ENCODE peak calls at places on chromosomes 2 and 18, in five cellular contexts. One of them, this sample, is unnamed.

GRCh38 chr2:30235008-30235655 is 3.8 kb downstream of the LBH start:
- DNase-seq in heart left ventricle: no peak
- DNase-seq in stomach: peak; percentile 24
- DNase-seq in prostate gland: no peak
- DNase-seq in endothelial cell of umbilical vein: no peak
- DNase-seq in this sample: no peak

GRCh38 chr2:102488063-102488462 is 15.0 kb downstream of the SLC9A4 start:
- DNase-seq in endothelial cell of umbilical vein: peak; percentile 4
- DNase-seq in stomach: peak; percentile 58
- DNase-seq in heart left ventricle: no peak
- DNase-seq in prostate gland: no peak
- DNase-seq in this sample: no peak

GRCh38 chr2:46981662-46982351 is 66.2 kb upstream of the MCFD2 start:
- DNase-seq in heart left ventricle: no peak
- DNase-seq in endothelial cell of umbilical vein: no peak
- DNase-seq in prostate gland: no peak
- DNase-seq in stomach: peak; percentile 63
- DNase-seq in this sample: peak; percentile 89

GRCh38 chr18:31685097-31686082 is 1.0 kb upstream of the B4GALT6 start:
- DNase-seq in endothelial cell of umbilical vein: peak; percentile 83
- DNase-seq in heart left ventricle: peak; percentile 71
- DNase-seq in stomach: peak; percentile 70
- DNase-seq in prostate gland: peak; percentile 76
- DNase-seq in this sample: peak; percentile 81

GRCh38 chr2:106065983-106066826 is 127.9 kb downstream of the UXS1 start:
- DNase-seq in stomach: no peak
- DNase-seq in endothelial cell of umbilical vein: no peak
- DNase-seq in heart left ventricle: no peak
- DNase-seq in prostate gland: no peak
- DNase-seq in this sample: no peak

GRCh38 chr18:76493213-76494107 is 1.6 kb downstream of the ZNF516 start:
- DNase-seq in endothelial cell of umbilical vein: peak; percentile 51
- DNase-seq in stomach: no peak
- DNase-seq in prostate gland: no peak
- DNase-seq in heart left ventricle: no peak
- DNase-seq in this sample: no peak

GRCh38 chr2:181573140-181573736 is 83.7 kb downstream of the CERKL start:
- DNase-seq in heart left ventricle: no peak
- DNase-seq in endothelial cell of umbilical vein: peak; percentile 38
- DNase-seq in stomach: no peak
- DNase-seq in prostate gland: no peak
- DNase-seq in this sample: no peak

GRCh38 chr2:121049921-121050585 is 234.9 kb downstream of the TFCP2L1 start:
- DNase-seq in prostate gland: no peak
- DNase-seq in heart left ventricle: no peak
- DNase-seq in stomach: no peak
- DNase-seq in endothelial cell of umbilical vein: no peak
- DNase-seq in this sample: no peak

GRCh38 chr2:112959109-112959591 is 18.7 kb upstream of the IL36G start:
- DNase-seq in endothelial cell of umbilical vein: no peak
- DNase-seq in prostate gland: no peak
- DNase-seq in stomach: no peak
- DNase-seq in heart left ventricle: no peak
- DNase-seq in this sample: no peak

GRCh38 chr2:8676191-8676914 is 5.5 kb upstream of the ID2 start:
- DNase-seq in heart left ventricle: peak; percentile 92
- DNase-seq in prostate gland: peak; percentile 79
- DNase-seq in endothelial cell of umbilical vein: peak; percentile 39
- DNase-seq in stomach: peak; percentile 78
- DNase-seq in this sample: peak; percentile 77

GRCh38 chr2:52220393-52220792 is 1188.5 kb upstream of the NRXN1 start:
- DNase-seq in stomach: peak; percentile 25
- DNase-seq in heart left ventricle: no peak
- DNase-seq in endothelial cell of umbilical vein: peak; percentile 1
- DNase-seq in prostate gland: no peak
- DNase-seq in this sample: peak; percentile 1

GRCh38 chr2:85523906-85524566 is 14.9 kb upstream of the MAT2A start:
- DNase-seq in stomach: no peak
- DNase-seq in prostate gland: no peak
- DNase-seq in endothelial cell of umbilical vein: no peak
- DNase-seq in heart left ventricle: no peak
- DNase-seq in this sample: no peak

GRCh38 chr18:62837011-62837410 is 121.7 kb downstream of the PHLPP1 start:
- DNase-seq in prostate gland: no peak
- DNase-seq in stomach: no peak
- DNase-seq in heart left ventricle: no peak
- DNase-seq in endothelial cell of umbilical vein: no peak
- DNase-seq in this sample: no peak

GRCh38 chr2:27977623-27978312 is 87.2 kb downstream of the BABAM2 start:
- DNase-seq in heart left ventricle: no peak
- DNase-seq in stomach: no peak
- DNase-seq in prostate gland: no peak
- DNase-seq in endothelial cell of umbilical vein: peak; percentile 76
- DNase-seq in this sample: no peak

GRCh38 chr18:43664487-43665008 is 387.3 kb upstream of the SYT4 start:
- DNase-seq in stomach: no peak
- DNase-seq in prostate gland: no peak
- DNase-seq in heart left ventricle: no peak
- DNase-seq in endothelial cell of umbilical vein: no peak
- DNase-seq in this sample: no peak

GRCh38 chr2:33555681-33556080 is 43.4 kb downstream of the FAM98A start:
- DNase-seq in stomach: no peak
- DNase-seq in endothelial cell of umbilical vein: no peak
- DNase-seq in prostate gland: no peak
- DNase-seq in heart left ventricle: no peak
- DNase-seq in this sample: no peak

GRCh38 chr2:42200534-42201227 is 31.5 kb downstream of the EML4 start:
- DNase-seq in stomach: no peak
- DNase-seq in heart left ventricle: no peak
- DNase-seq in prostate gland: no peak
- DNase-seq in endothelial cell of umbilical vein: peak; percentile 30
- DNase-seq in this sample: no peak

GRCh38 chr2:128322651-128323491 is 4.2 kb upstream of the HS6ST1 start:
- DNase-seq in endothelial cell of umbilical vein: no peak
- DNase-seq in stomach: peak; percentile 24
- DNase-seq in prostate gland: no peak
- DNase-seq in heart left ventricle: peak; percentile 29
- DNase-seq in this sample: no peak

GRCh38 chr2:233331536-233331935 is 22.8 kb upstream of the DGKD start:
- DNase-seq in stomach: peak; percentile 60
- DNase-seq in endothelial cell of umbilical vein: no peak
- DNase-seq in prostate gland: peak; percentile 24
- DNase-seq in heart left ventricle: peak; percentile 73
- DNase-seq in this sample: peak; percentile 24

GRCh38 chr2:3277050-3277747 is 100.4 kb downstream of the EIPR1 start:
- DNase-seq in stomach: peak; percentile 20
- DNase-seq in prostate gland: no peak
- DNase-seq in endothelial cell of umbilical vein: no peak
- DNase-seq in heart left ventricle: no peak
- DNase-seq in this sample: no peak
- TF ChIP-seq POLR2A in stomach: no peak
- TF ChIP-seq POLR2A in prostate gland: no peak
- TF ChIP-seq POLR2A in endothelial cell of umbilical vein: no peak
- TF ChIP-seq POLR2A in heart left ventricle: no peak
- TF ChIP-seq POLR2A in this sample: no peak

GRCh38 chr2:137992039-137992646 is 27.9 kb downstream of the HNMT start:
- DNase-seq in stomach: no peak
- DNase-seq in endothelial cell of umbilical vein: no peak
- DNase-seq in heart left ventricle: no peak
- DNase-seq in prostate gland: no peak
- DNase-seq in this sample: no peak
- TF ChIP-seq POLR2A in stomach: no peak
- TF ChIP-seq POLR2A in endothelial cell of umbilical vein: no peak
- TF ChIP-seq POLR2A in heart left ventricle: no peak
- TF ChIP-seq POLR2A in prostate gland: no peak
- TF ChIP-seq POLR2A in this sample: no peak

DNA sequence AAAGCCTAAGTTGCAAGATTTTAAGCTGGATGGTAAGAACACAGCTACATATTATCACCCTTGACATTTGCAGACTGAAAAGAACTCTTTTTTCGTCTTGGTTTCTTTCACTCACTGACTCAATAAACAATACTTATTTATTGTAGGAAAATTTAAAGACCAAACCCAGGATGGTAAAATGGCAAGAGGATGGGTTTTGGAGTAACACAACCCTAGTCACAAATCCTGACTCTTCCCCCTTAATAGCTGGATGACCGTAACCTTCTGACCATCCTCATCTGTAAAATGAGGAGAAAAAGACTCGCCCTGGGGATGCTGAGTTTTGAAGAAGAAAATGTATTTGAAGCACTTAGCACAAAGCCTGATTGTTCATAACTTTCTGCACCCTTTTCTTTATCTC is 48.3 kb downstream of the ZC3H15 start:
- DNase-seq in stomach: no peak
- DNase-seq in endothelial cell of umbilical vein: no peak
- DNase-seq in heart left ventricle: no peak
- DNase-seq in prostate gland: no peak
- DNase-seq in this sample: no peak
- TF ChIP-seq POLR2A in stomach: no peak
- TF ChIP-seq POLR2A in endothelial cell of umbilical vein: no peak
- TF ChIP-seq POLR2A in heart left ventricle: no peak
- TF ChIP-seq POLR2A in prostate gland: no peak
- TF ChIP-seq POLR2A in this sample: no peak

DNA sequence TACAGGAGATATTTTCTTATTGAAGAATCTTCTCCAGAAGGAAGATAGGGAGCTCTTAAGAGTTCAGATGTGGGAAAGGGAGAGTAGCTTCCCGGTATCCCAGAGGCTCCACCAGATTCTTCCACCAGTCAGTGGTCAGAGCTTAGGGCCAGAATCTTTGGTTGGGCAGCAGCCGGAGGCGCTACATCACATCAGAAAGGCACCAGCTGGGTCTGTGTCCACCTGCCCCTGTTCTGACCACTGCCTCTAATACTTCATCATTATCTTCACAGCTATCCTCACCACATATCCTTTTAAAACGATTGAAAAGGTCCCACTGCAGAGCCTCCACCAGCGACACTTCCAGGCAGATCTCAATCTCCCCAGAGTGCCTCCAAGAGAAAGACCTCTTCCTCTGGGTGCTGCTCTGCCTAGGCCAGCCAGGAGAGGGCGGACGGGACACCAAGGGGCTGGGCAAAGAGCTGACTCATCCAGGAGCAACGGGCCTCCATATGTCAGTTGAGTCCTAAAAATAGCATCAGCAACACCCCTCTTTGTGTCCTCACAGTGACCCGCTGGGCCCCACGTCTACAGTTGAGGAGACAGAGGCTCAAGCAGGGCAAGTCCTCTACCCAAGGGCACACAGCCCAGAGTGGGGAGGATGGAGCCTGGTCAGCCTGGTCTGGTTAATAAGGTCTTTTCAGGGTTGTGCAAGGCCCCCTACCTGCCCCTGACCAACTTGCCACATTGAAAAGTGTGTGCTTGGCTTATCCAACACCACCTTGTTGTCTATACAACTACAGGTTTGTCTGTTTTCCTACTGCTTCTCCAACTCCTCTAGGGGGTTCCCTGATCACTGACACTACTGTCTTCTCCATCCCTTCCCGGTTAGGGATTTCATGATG is 81.2 kb downstream of the ADD2 start:
- DNase-seq in heart left ventricle: peak; percentile 25
- DNase-seq in endothelial cell of umbilical vein: no peak
- DNase-seq in stomach: no peak
- DNase-seq in prostate gland: no peak
- DNase-seq in this sample: no peak
- TF ChIP-seq POLR2A in heart left ventricle: no peak
- TF ChIP-seq POLR2A in endothelial cell of umbilical vein: no peak
- TF ChIP-seq POLR2A in stomach: no peak
- TF ChIP-seq POLR2A in prostate gland: no peak
- TF ChIP-seq POLR2A in this sample: no peak